ENCODE peak calls at places on chromosome 21, in seven cellular contexts. O, F, P, C, B, N and Y are unnamed samples.

GRCh38 chr21:34536820-34537219 is 24.8 kb upstream of the KCNE1 start:
- DNase-seq in F (no peak), O (peak; percentile 45), C (no peak), P (peak; percentile 61), N (no peak), B (no peak), Y (no peak)

GRCh38 chr21:45033791-45034555 is 40.4 kb upstream of the ADARB1 start:
- DNase-seq in N (no peak), C (no peak), O (peak; percentile 76), F (no peak), P (peak; percentile 27), B (no peak), Y (no peak)

GRCh38 chr21:43739648-43740435 is 20.9 kb downstream of the PDXK start:
- DNase-seq in N (no peak), F (no peak), C (no peak), P (no peak), B (no peak), O (no peak), Y (peak; percentile 44)

GRCh38 chr21:41316641-41317392 is at the start of gene FAM3B:
- DNase-seq in N (no peak), C (no peak), O (no peak), B (peak; percentile 85), P (peak; percentile 69), F (no peak), Y (peak; percentile 69)

GRCh38 chr21:41622831-41623548 is 115.0 kb upstream of the TMPRSS2 start:
- DNase-seq in O (peak; percentile 71), B (no peak), N (no peak), F (no peak), P (no peak), C (peak; percentile 51), Y (no peak)

GRCh38 chr21:21007606-21008005 is 9.4 kb downstream of the NCAM2 start:
- DNase-seq in P (no peak), C (no peak), O (no peak), N (no peak), B (no peak), F (no peak), Y (no peak)

GRCh38 chr21:33874161-33874560 is 41.4 kb downstream of the ATP5PO start:
- DNase-seq in B (no peak), C (no peak), O (no peak), F (no peak), N (no peak), P (no peak), Y (no peak)

GRCh38 chr21:32467291-32467690 is 54.8 kb downstream of the EVA1C start:
- DNase-seq in P (no peak), F (no peak), O (no peak), B (peak; percentile 50), N (no peak), C (no peak), Y (no peak)

GRCh38 chr21:45209685-45210284 is 77.9 kb downstream of the POFUT2 start:
- DNase-seq in C (no peak), N (no peak), B (no peak), O (no peak), F (no peak), P (no peak), Y (no peak)

GRCh38 chr21:42865361-42866160 is 13.8 kb downstream of the WDR4 start:
- DNase-seq in O (peak; percentile 50), F (no peak), B (no peak), P (no peak), C (no peak), N (no peak), Y (no peak)

GRCh38 chr21:34313116-34313515 is 50.7 kb upstream of the KCNE2 start:
- DNase-seq in N (no peak), O (peak; percentile 8), C (peak; percentile 28), F (no peak), P (no peak), B (no peak), Y (no peak)

GRCh38 chr21:41091561-41091960 is 76.4 kb upstream of the BACE2 start:
- DNase-seq in C (no peak), P (no peak), O (no peak), F (no peak), N (no peak), B (no peak), Y (no peak)

GRCh38 chr21:45246535-45247320 is 41.0 kb downstream of the POFUT2 start:
- DNase-seq in C (no peak), O (no peak), B (no peak), N (no peak), P (no peak), F (no peak), Y (no peak)

GRCh38 chr21:17818158-17819113 is 720 bp downstream of the C21orf91 start:
- DNase-seq in N (no peak), P (peak; percentile 62), O (peak; percentile 62), F (peak; percentile 56), B (peak; percentile 76), C (peak; percentile 56), Y (peak; percentile 76)

GRCh38 chr21:45264146-45264918 is 23.4 kb downstream of the POFUT2 start:
- DNase-seq in O (no peak), B (no peak), N (no peak), P (peak; percentile 2), F (no peak), C (no peak), Y (no peak)

GRCh38 chr21:45285266-45285931 is 2.3 kb downstream of the POFUT2 start:
- DNase-seq in F (no peak), O (no peak), P (no peak), N (no peak), B (no peak), C (no peak), Y (no peak)

GRCh38 chr21:45378258-45378966 is 26.6 kb upstream of the COL18A1 start:
- DNase-seq in C (peak; percentile 13), P (peak; percentile 54), B (peak; percentile 80), O (peak; percentile 50), N (no peak), F (no peak), Y (peak; percentile 93)

GRCh38 chr21:45405819-45406762 is 1.1 kb downstream of the COL18A1 start:
- DNase-seq in C (peak; percentile 63), F (no peak), P (peak; percentile 60), N (no peak), O (peak; percentile 23), B (peak; percentile 85), Y (peak; percentile 95)

GRCh38 chr21:22575165-22575584 is 1577.0 kb downstream of the NCAM2 start:
- DNase-seq in B (peak; percentile 72), P (peak; percentile 41), F (peak; percentile 48), C (peak; percentile 47), O (no peak), N (no peak), Y (peak; percentile 71)

GRCh38 chr21:32463889-32464300 is 51.4 kb downstream of the EVA1C start:
- DNase-seq in P (peak; percentile 19), C (peak; percentile 80), N (peak; percentile 85), O (peak; percentile 59), B (no peak), F (no peak), Y (no peak)

GRCh38 chr21:40504825-40505224 is 342.1 kb downstream of the DSCAM start:
- DNase-seq in N (no peak), O (no peak), C (no peak), P (no peak), B (peak; percentile 1), F (no peak), Y (no peak)

GRCh38 chr21:42312626-42313104 is 2.5 kb downstream of the TFF3 start:
- DNase-seq in F (no peak), B (no peak), C (no peak), O (no peak), N (no peak), P (no peak), Y (no peak)

DNA sequence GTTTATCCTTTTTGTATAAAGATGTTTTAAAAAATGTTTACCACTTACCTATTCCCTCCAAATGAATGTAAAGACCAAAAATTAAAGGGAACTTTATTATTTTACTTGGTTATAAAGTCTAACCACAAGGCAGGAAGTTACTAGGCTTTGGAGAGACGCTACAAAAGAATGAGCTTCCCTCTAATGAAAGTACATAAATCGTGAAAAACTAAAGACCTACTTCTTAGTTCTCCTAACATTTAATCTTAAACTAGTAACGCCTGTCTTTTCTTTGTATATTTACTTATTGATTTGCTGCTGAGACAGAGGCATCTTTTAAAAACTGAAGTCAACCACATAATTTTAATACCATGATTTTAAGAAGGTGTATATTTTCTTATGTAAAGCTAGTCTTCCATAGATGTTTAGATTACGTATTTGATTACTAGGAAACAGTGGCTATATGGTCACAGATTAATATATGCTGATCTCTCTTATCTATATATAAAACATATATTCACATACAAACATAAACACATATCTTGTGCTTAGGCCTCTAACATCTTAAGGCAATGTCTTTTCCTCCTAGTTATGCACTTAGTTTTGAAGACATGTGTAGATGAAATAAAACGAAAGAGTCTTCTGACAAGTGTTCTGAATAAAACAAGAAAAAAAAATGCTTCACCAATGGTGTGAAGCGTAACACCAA is 466.9 kb downstream of the USP25 start:
- DNase-seq in C (no peak), P (no peak), N (no peak), O (peak; percentile 44), B (no peak), F (no peak), Y (no peak)
- H3K4me3 ChIP-seq in C (no peak overlapping the region), P (peak overlapping the region; percentile 30), N (no peak overlapping the region), O (peak overlapping the region; percentile 82), B (no peak overlapping the region), F (peak overlapping the region; percentile 66), Y (no peak overlapping the region)

GRCh38 chr21:38114717-38115333 is 142.0 kb upstream of the KCNJ15 start:
- DNase-seq in C (no peak), P (no peak), B (no peak), O (no peak), N (no peak), F (no peak), Y (no peak)
- TF ChIP-seq EZH2phosphoT487 in C (no peak), P (no peak), B (no peak), O (no peak), N (no peak), F (no peak), Y (no peak)

DNA sequence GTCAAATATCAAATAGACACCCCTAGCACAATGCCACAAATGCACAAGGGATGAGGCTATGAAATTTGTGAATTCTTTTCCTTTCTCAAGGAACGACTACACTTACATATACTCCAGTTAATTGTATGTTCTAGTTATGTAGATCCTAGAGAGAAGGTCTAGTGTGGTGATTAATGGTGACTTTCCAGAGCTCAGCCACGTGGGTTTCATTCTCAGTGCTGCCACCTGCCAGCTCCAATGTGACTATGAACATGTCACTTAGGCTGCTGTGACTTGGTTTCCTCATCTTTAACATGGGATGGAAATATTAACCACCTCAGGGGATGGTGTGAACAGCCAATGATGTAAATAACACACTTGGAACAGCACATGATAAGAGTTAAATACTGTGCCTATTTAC is 138.3 kb downstream of the APP start:
- DNase-seq in C (peak; percentile 52), F (no peak), O (no peak), B (no peak), P (no peak), N (no peak), Y (no peak)
- TF ChIP-seq EZH2 in C (no peak), F (no peak), O (no peak), B (no peak), P (no peak), N (no peak), Y (no peak)

GRCh38 chr21:26965091-26965566 is 1.8 kb downstream of the ADAMTS5 start:
- DNase-seq in B (no peak), P (no peak), N (no peak), C (no peak), F (no peak), O (peak; percentile 27), Y (no peak)
- H3K4me3 ChIP-seq in B (peak overlapping the region; percentile 72), P (no peak overlapping the region), N (no peak overlapping the region), C (no peak overlapping the region), F (no peak overlapping the region), O (peak overlapping the region; percentile 81), Y (peak overlapping the region; percentile 53)